ENCODE peak calls at places on chromosome 1, in four cellular contexts. One of them, this sample, is unnamed.

GRCh38 chr1:151342562-151342961 is 4.5 kb downstream of the RFX5 start:
- DNase-seq in Right ventricle myocardium superior: no peak
- DNase-seq in HuH-7.5: no peak
- DNase-seq in Calu3: no peak
- DNase-seq in this sample: no peak

GRCh38 chr1:114558548-114558947 is 22.9 kb downstream of the BCAS2 start:
- DNase-seq in Right ventricle myocardium superior: no peak
- DNase-seq in HuH-7.5: peak
- DNase-seq in Calu3: no peak
- DNase-seq in this sample: no peak

GRCh38 chr1:11481019-11481418 is 2.1 kb downstream of the DISP3 start:
- DNase-seq in Right ventricle myocardium superior: no peak
- DNase-seq in HuH-7.5: no peak
- DNase-seq in Calu3: no peak
- DNase-seq in this sample: no peak

GRCh38 chr1:168689726-168690602 is 39.0 kb downstream of the DPT start:
- DNase-seq in Right ventricle myocardium superior: no peak
- DNase-seq in HuH-7.5: no peak
- DNase-seq in Calu3: peak
- DNase-seq in this sample: no peak

GRCh38 chr1:31372961-31373896 is at the start of gene FABP3:
- DNase-seq in Right ventricle myocardium superior: peak
- DNase-seq in HuH-7.5: peak
- DNase-seq in Calu3: peak
- DNase-seq in this sample: peak

GRCh38 chr1:200115532-200115931 is 88.0 kb downstream of the NR5A2 start:
- DNase-seq in Right ventricle myocardium superior: no peak
- DNase-seq in HuH-7.5: no peak
- DNase-seq in Calu3: peak
- DNase-seq in this sample: no peak

GRCh38 chr1:58815069-58815679 is 31.3 kb upstream of the JUN start:
- DNase-seq in Right ventricle myocardium superior: peak
- DNase-seq in HuH-7.5: peak
- DNase-seq in Calu3: peak
- DNase-seq in this sample: peak

GRCh38 chr1:42081475-42081874 is 71.7 kb upstream of the GUCA2B start:
- DNase-seq in Right ventricle myocardium superior: peak
- DNase-seq in HuH-7.5: peak
- DNase-seq in Calu3: peak
- DNase-seq in this sample: no peak

GRCh38 chr1:188188317-188188716 is 1359.6 kb downstream of the PLA2G4A start:
- DNase-seq in Right ventricle myocardium superior: no peak
- DNase-seq in HuH-7.5: no peak
- DNase-seq in Calu3: no peak
- DNase-seq in this sample: no peak

GRCh38 chr1:168381850-168382249 is 101.2 kb downstream of the TBX19 start:
- DNase-seq in Right ventricle myocardium superior: no peak
- DNase-seq in HuH-7.5: no peak
- DNase-seq in Calu3: no peak
- DNase-seq in this sample: no peak

GRCh38 chr1:162023547-162024501 is at the start of gene OLFML2B:
- DNase-seq in Right ventricle myocardium superior: peak
- DNase-seq in HuH-7.5: peak
- DNase-seq in Calu3: peak
- DNase-seq in this sample: peak

GRCh38 chr1:111956155-111956817 is 33.2 kb downstream of the KCND3 start:
- DNase-seq in Right ventricle myocardium superior: no peak
- DNase-seq in HuH-7.5: no peak
- DNase-seq in Calu3: no peak
- DNase-seq in this sample: peak

GRCh38 chr1:207670192-207670591 is 25.3 kb downstream of the CR1L start:
- DNase-seq in Right ventricle myocardium superior: no peak
- DNase-seq in HuH-7.5: no peak
- DNase-seq in Calu3: no peak
- DNase-seq in this sample: no peak

GRCh38 chr1:33302325-33302724 is 18.6 kb downstream of the A3GALT2 start:
- DNase-seq in Right ventricle myocardium superior: peak
- DNase-seq in HuH-7.5: no peak
- DNase-seq in Calu3: no peak
- DNase-seq in this sample: peak

GRCh38 chr1:1068374-1069060 is 5.6 kb downstream of the RNF223 start:
- DNase-seq in Right ventricle myocardium superior: no peak
- DNase-seq in HuH-7.5: peak
- DNase-seq in Calu3: peak
- DNase-seq in this sample: peak

GRCh38 chr1:224312025-224312424 is 17.9 kb downstream of the NVL start:
- DNase-seq in Right ventricle myocardium superior: no peak
- DNase-seq in HuH-7.5: no peak
- DNase-seq in Calu3: no peak
- DNase-seq in this sample: no peak

This sample was measured in spleen.